ENCODE peak calls at places on chromosomes 12 and 14, in four cellular contexts. T, I, V and S are unnamed samples.

GRCh38 chr12:5377997-5378596 is 53.8 kb upstream of the NTF3 start:
- DNase-seq in T (no peak), I (peak; percentile 82), V (no peak), S (no peak)

GRCh38 chr14:30822080-30822571 is 52.2 kb upstream of the COCH start:
- DNase-seq in T (no peak), I (no peak), V (no peak), S (no peak)

GRCh38 chr12:50097952-50098351 is 5.9 kb upstream of the GPD1 start:
- DNase-seq in T (no peak), I (no peak), V (no peak), S (no peak)

GRCh38 chr14:30496852-30497251 is 62.1 kb upstream of the G2E3 start:
- DNase-seq in T (no peak), I (no peak), V (no peak), S (no peak)

GRCh38 chr14:101480022-101480746 is 81.1 kb upstream of the DIO3 start:
- DNase-seq in T (no peak), I (peak; percentile 15), V (no peak), S (no peak)

GRCh38 chr12:2509137-2509536 is 285.6 kb upstream of the FKBP4 start:
- DNase-seq in T (no peak), I (no peak), V (no peak), S (no peak)

GRCh38 chr14:57008534-57008933 is 198.3 kb upstream of the OTX2 start:
- DNase-seq in T (no peak), I (no peak), V (peak; percentile 13), S (no peak)

GRCh38 chr12:102479099-102479887 is 1.1 kb downstream of the IGF1 start:
- DNase-seq in T (no peak), I (no peak), V (peak; percentile 42), S (no peak)

GRCh38 chr14:103532216-103533136 is 3.5 kb downstream of the TRMT61A start:
- DNase-seq in T (no peak), I (no peak), V (no peak), S (no peak)

GRCh38 chr14:103529383-103530365 is 678 bp downstream of the TRMT61A start:
- DNase-seq in T (no peak), I (no peak), V (no peak), S (no peak)

GRCh38 chr14:103531421-103532215 is 2.6 kb downstream of the TRMT61A start:
- DNase-seq in T (no peak), I (no peak), V (no peak), S (no peak)

GRCh38 chr14:103530390-103530789 is 1.4 kb downstream of the TRMT61A start:
- DNase-seq in T (no peak), I (no peak), V (peak; percentile 79), S (no peak)

DNA sequence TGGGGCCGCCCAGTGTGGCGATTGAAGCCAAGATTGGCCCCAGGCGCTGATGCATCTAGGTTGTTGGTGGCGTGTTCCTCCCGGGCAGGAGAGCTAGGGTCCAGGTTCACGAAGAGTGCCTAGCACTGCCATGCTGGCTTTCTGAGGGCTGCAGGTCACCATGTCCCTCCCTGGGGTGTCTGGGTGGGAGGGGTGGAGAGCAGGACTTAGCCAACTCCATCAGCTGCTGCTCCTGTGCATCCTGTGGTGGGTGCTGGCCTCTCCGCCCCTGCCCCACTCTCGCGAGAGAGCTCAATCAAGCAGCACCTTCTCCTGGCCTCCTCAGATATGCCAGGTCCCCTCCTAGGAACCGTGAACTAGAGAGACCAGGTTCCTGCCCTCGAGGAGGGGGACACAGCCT is 1.8 kb downstream of the TRMT61A start:
- DNase-seq in T (no peak), I (no peak), V (no peak), S (no peak)
- H3K4me1 ChIP-seq in T (no peaks in the 10 kb centered on the region), I (peaks cover 28% of the 10 kb centered on the region), V (peaks cover 4% of the 10 kb centered on the region), S (peaks cover 54% of the 10 kb centered on the region)

DNA sequence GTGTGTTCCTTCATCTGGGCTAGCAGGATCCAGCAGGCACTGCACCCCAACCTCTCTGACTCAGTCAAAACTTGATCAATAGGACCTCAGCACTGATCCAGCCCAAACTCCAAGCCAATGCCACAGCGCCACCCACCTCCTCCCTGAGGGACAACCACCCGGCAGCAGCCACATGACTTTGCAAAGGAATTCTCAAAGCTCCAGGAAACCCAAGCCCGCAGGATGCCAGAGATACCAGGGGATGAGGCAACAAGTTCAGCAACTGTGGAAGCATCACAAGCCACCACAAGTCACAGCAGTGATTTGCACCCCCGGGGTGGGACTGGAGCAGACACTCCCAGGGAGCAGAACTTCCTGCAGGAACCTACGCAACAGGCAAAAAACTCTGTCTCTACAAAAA is 37.3 kb downstream of the ACTN1 start:
- DNase-seq in T (no peak), I (no peak), V (peak; percentile 92), S (peak; percentile 50)
- TF ChIP-seq CTCF in T (no peak), I (no peak), V (peak; percentile 62), S (peak; percentile 47)

DNA sequence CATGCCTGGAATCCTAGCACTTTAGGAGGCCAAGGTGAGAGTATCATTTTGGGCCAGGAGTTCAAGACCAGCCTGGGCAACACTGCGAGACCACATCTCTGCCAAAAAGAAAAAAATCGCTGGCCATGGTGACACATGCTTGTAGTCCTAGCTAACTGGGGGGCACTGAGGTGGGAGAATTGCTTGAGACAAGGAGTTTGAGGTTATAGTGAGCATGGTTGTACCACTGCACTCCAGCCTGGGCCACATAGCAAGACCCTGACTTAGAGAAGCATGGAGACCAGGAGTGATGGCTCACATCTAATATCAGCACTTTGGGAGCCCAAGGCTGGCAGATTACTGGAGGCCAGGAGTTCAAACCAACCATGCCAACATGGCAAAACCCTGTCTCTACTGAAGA is 9.2 kb downstream of the PTGES3 start:
- DNase-seq in T (no peak), I (no peak), V (no peak), S (no peak)
- H3K4me1 ChIP-seq in T (no peaks in the 10 kb centered on the region), I (peaks cover 7% of the 10 kb centered on the region), V (peaks cover 10% of the 10 kb centered on the region), S (peaks cover 93% of the 10 kb centered on the region)

DNA sequence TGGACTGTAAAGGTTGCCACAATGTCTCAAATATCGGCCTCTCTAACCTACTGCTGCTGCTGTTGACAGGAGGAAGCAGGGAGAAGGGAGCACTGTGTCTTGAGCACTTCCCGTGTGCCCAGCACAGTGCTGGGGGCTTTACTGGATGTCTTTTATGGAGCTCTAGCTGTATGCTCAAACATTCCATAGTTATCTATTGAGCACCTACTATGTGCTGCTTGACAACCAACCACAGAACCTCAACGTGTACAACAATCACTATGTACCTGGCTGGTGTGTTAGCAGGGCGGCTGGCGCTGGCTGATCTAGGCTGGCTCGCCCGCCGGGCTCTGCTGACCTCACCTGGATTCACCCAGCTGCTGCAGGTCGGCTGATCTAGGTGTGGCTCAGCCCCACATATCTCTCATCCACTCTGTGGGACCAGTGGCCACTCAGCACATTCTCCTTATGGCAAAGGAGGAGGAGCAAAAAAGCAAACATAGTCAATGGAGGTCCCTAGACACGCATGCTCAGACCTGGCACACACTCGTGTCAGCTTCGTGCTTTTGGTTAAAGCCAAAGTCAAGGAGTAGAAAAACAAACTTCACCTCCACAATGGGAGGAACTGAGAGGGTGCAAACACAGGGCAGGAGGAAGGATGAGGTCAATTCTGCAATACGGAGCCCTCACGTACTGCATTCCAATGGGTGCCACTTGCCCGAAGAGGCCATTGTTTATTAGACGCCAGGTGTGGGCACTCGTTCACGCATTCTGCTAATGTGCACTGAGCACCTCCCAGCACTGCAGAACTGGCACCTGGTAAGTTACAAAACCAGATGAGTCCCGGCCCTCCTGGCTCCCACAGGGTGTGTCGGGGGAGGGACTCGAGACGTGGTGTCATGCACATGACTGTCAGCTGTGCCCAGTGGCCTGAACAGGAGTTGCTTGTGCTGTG is 147.2 kb downstream of the SCARB1 start:
- DNase-seq in T (no peak), I (no peak), V (no peak), S (no peak)
- TF ChIP-seq CTCF in T (no peak), I (no peak), V (no peak), S (no peak)

GRCh38 chr12:122943196-122943595 is 23.1 kb downstream of the ABCB9 start:
- DNase-seq in T (no peak), I (no peak), V (no peak), S (no peak)
- H3K4me1 ChIP-seq in T (no peaks in the 10 kb centered on the region), I (peaks cover 19% of the 10 kb centered on the region), V (no peaks in the 10 kb centered on the region), S (peaks cover 54% of the 10 kb centered on the region)

DNA sequence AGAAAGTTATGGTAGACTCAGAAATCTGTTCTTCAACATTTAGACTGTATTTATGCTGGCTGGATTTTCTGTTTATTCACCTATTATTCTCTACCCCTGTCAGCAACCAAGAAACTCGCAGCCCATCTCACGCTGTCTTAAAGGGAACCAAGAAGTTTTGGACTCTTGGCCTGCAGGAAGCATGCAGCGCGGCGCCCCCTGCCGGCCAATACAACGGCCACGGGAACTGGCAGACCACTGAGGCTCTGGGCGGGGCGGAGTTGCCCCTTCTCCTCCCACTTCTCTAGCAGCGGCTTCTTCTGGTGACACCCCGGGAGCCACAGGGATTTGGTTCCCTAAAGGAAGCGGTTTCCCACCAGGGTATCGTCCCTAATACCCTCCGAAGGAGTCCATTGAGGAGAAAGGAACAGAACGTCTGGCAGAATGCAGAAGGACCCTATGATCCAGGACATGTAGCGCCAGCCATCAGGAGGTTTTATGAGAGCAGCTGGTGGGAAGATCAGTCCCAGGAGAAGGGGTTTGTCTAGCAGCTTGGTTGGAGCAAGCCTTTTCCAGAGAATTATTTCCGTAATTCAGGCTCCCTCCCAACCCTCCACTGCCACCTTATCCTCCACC is 21.0 kb upstream of the RNASE2 start:
- DNase-seq in T (no peak), I (no peak), V (peak; percentile 94), S (peak; percentile 20)
- TF ChIP-seq CTCF in T (peak; percentile 16), I (no peak), V (peak; percentile 96), S (peak; percentile 55)

GRCh38 chr12:111429760-111430417 is 24.2 kb downstream of the SH2B3 start:
- DNase-seq in T (no peak), I (no peak), V (no peak), S (no peak)

GRCh38 chr12:111428081-111428727 is 22.5 kb downstream of the SH2B3 start:
- DNase-seq in T (no peak), I (no peak), V (no peak), S (no peak)

GRCh38 chr12:111431772-111432171 is 26.0 kb downstream of the SH2B3 start:
- DNase-seq in T (no peak), I (no peak), V (no peak), S (no peak)

GRCh38 chr12:111428728-111429175 is 23.0 kb downstream of the SH2B3 start:
- DNase-seq in T (no peak), I (peak; percentile 89), V (no peak), S (peak; percentile 76)

DNA sequence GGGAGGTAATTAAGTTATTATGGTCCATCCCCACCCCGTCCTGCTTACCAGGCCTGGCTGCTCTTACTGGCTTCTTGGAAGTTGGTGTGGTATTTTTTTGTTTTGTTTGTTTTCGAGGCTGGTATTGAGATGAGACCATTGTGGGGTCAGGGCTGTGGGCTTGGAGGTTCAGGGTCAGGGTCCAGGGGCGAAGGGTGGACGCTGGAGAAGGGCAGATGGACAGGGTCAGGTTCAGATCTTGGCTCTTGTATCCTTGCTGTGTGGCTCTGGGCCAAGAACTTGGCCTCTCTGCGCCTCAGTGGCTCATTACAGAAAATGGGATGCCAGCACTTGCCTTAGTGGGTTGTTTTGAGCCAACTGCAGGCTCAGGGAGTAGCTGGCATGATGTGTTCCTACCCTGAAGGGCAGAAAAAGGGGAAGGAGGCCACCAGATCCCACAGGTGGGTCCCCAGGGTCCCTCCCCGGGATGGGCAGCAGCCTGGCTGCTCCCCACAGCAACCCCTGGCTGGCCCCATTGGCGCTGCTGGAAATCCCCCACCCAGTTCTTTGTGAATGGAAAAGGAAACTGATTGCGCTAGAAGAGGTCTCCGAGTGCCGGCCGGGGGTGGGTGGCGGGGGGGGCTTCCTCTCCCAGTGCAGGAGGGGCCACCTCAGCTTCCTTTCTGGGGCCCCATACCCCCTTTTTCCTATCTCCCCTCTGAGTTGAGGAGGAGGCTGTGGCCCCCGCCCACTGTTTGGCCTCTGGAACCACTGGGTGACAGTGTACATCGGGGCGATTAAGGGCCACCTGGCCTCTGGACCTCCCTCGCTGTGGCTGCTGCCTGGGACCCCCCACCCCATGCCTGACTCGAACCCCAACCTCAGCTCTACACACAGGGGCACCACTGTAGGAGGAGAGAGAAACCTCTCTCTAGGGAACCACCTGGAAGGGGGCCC is 25.0 kb downstream of the SH2B3 start:
- DNase-seq in T (no peak), I (no peak), V (no peak), S (no peak)
- H3K4me1 ChIP-seq in T (no peaks in the 10 kb centered on the region), I (peaks cover 74% of the 10 kb centered on the region), V (peaks cover 43% of the 10 kb centered on the region), S (peaks cover 100% of the 10 kb centered on the region)